ENCODE peak calls at places on chromosomes 11 and 22, in nine cellular contexts. I is pancreas, F is Caco-2, L is heart left ventricle, G is mesendoderm, N is T-helper 1 cell, P is LoVo, R is AG10803, B is NCI-H1105. S is an unnamed sample.

GRCh38 chr22:26174280-26174679 is 5.0 kb downstream of the SEZ6L start:
- DNase-seq in R (peak; percentile 3), I (no peak), N (no peak), B (no peak), P (no peak), G (peak; percentile 87), L (no peak), F (peak; percentile 43), S (no peak)

GRCh38 chr11:117986981-117987495 is 844 bp downstream of the IL10RA start:
- DNase-seq in F (no peak), R (peak; percentile 6), N (peak; percentile 93), B (no peak), L (no peak), P (no peak), G (no peak), I (no peak), S (no peak)

GRCh38 chr11:60305906-60306619 is 21.0 kb upstream of the MS4A6E start:
- DNase-seq in B (no peak), N (no peak), P (peak; percentile 5), I (no peak), R (no peak), L (no peak), G (peak; percentile 71), F (no peak), S (no peak)

GRCh38 chr11:94199367-94200130 is 70.9 kb downstream of the PANX1 start:
- DNase-seq in R (peak; percentile 40), F (no peak), I (no peak), G (no peak), L (no peak), N (no peak), P (no peak), B (no peak), S (no peak)

GRCh38 chr22:42928969-42929837 is 72.1 kb upstream of the ARFGAP3 start:
- DNase-seq in N (no peak), R (peak; percentile 62), G (no peak), P (no peak), F (no peak), B (no peak), I (no peak), L (no peak), S (peak; percentile 57)

GRCh38 chr22:21082248-21082647 is 36.5 kb downstream of the LRRC74B start:
- DNase-seq in R (no peak), G (no peak), P (no peak), L (no peak), N (no peak), B (no peak), I (no peak), F (no peak), S (no peak)

GRCh38 chr11:77003954-77004353 is 30.2 kb upstream of the B3GNT6 start:
- DNase-seq in F (no peak), R (no peak), B (no peak), I (no peak), L (no peak), P (no peak), G (no peak), N (no peak), S (no peak)

GRCh38 chr11:48019230-48019584 is 38.8 kb downstream of the PTPRJ start:
- DNase-seq in L (no peak), B (no peak), R (no peak), P (no peak), F (no peak), I (no peak), G (peak; percentile 54), N (peak; percentile 78), S (no peak)

GRCh38 chr22:45099961-45100360 is 63.8 kb upstream of the NUP50 start:
- DNase-seq in F (no peak), R (no peak), G (no peak), L (no peak), I (no peak), B (no peak), P (no peak), N (no peak), S (no peak)

GRCh38 chr11:123681007-123681406 is 26.6 kb upstream of the SCN3B start:
- DNase-seq in R (no peak), G (no peak), I (no peak), B (no peak), F (no peak), P (no peak), N (no peak), L (no peak), S (no peak)

GRCh38 chr22:36177160-36177559 is 16.6 kb upstream of the APOL3 start:
- DNase-seq in N (no peak), F (no peak), I (no peak), B (no peak), R (no peak), G (no peak), L (no peak), P (no peak), S (no peak)

GRCh38 chr11:36372101-36372767 is 76.1 kb downstream of the PRR5L start:
- DNase-seq in R (peak; percentile 90), N (no peak), L (no peak), I (no peak), P (no peak), B (no peak), G (no peak), F (no peak), S (no peak)

GRCh38 chr11:16448123-16448717 is 91.9 kb upstream of the SOX6 start:
- DNase-seq in I (no peak), N (no peak), P (no peak), B (no peak), F (no peak), L (no peak), R (no peak), G (no peak), S (no peak)

GRCh38 chr11:65586676-65587075 is 8.9 kb downstream of the KCNK7 start:
- DNase-seq in L (no peak), F (no peak), R (peak; percentile 59), I (no peak), B (no peak), N (no peak), G (peak; percentile 68), P (no peak), S (peak; percentile 86)

GRCh38 chr11:12224537-12224893 is 114.1 kb downstream of the MICAL2 start:
- DNase-seq in N (peak; percentile 99), R (peak; percentile 66), F (no peak), L (peak; percentile 80), B (no peak), I (no peak), P (no peak), G (no peak), S (peak; percentile 64)

GRCh38 chr22:45285431-45286058 is 796 bp downstream of the UPK3A start:
- DNase-seq in G (peak; percentile 71), R (no peak), N (no peak), P (no peak), F (peak; percentile 58), I (no peak), L (no peak), B (no peak), S (peak; percentile 38)

GRCh38 chr11:125261471-125262087 is 97.0 kb downstream of the PKNOX2 start:
- DNase-seq in N (no peak), B (no peak), I (no peak), G (peak; percentile 56), R (no peak), L (no peak), F (no peak), P (no peak), S (no peak)

GRCh38 chr11:128714881-128715280 is 21.0 kb downstream of the FLI1 start:
- DNase-seq in G (no peak), I (no peak), B (no peak), P (no peak), R (peak; percentile 99), L (no peak), N (no peak), F (no peak), S (no peak)

GRCh38 chr22:24548812-24549211 is 6.1 kb downstream of the GUCD1 start:
- DNase-seq in P (no peak), G (no peak), N (no peak), R (no peak), F (no peak), B (no peak), L (no peak), I (no peak), S (no peak)

GRCh38 chr22:37564111-37564711 is 3.9 kb downstream of the CDC42EP1 start:
- DNase-seq in P (no peak), F (no peak), G (no peak), N (no peak), B (no peak), L (peak; percentile 76), R (no peak), I (no peak), S (no peak)

GRCh38 chr11:20616908-20617307 is 17.5 kb downstream of the SLC6A5 start:
- DNase-seq in B (no peak), P (no peak), R (no peak), F (no peak), G (no peak), L (no peak), N (no peak), I (no peak), S (no peak)

GRCh38 chr11:126332221-126332711 is 23.2 kb upstream of the ST3GAL4 start:
- DNase-seq in I (no peak), R (peak; percentile 92), P (no peak), G (no peak), N (no peak), F (no peak), B (no peak), L (peak; percentile 65), S (peak; percentile 45)

GRCh38 chr22:31104869-31105268 is 2.5 kb downstream of the SELENOM start:
- DNase-seq in R (no peak), L (no peak), B (no peak), G (peak; percentile 89), I (no peak), N (no peak), F (no peak), P (no peak), S (no peak)

GRCh38 chr11:19933132-19933735 is 220.6 kb downstream of the NAV2 start:
- DNase-seq in N (no peak), B (no peak), R (no peak), P (no peak), G (no peak), F (no peak), I (no peak), L (no peak), S (no peak)

GRCh38 chr11:129372609-129373488 is 2.8 kb upstream of the BARX2 start:
- DNase-seq in G (peak; percentile 25), F (no peak), I (no peak), R (no peak), L (no peak), P (no peak), N (no peak), B (no peak), S (no peak)